ENCODE peak calls at places on chromosome 3, in five cellular contexts. D is brain microvascular endothelial cell, X is sigmoid colon, W is psoas muscle, Y is body of pancreas. R is an unnamed sample. For H3K36me3, the result is how much of the 10 kb centered on the place peaks cover.

GRCh38 chr3:168048414-168049330 is 47.1 kb downstream of the GOLIM4 start:
- DNase-seq in D (no peak), X (no peak), W (no peak), Y (no peak), R (no peak)

GRCh38 chr3:87335931-87336330 is 59.5 kb upstream of the POU1F1 start:
- DNase-seq in D (no peak), X (no peak), W (no peak), Y (no peak), R (no peak)

GRCh38 chr3:72144773-72145505 is 360.0 kb upstream of the PROK2 start:
- DNase-seq in D (no peak), X (no peak), W (no peak), Y (no peak), R (no peak)

GRCh38 chr3:4782095-4782494 is 197.1 kb upstream of the BHLHE40 start:
- DNase-seq in D (no peak), X (no peak), W (no peak), Y (no peak), R (no peak)

GRCh38 chr3:5002174-5002870 is 23.1 kb downstream of the BHLHE40 start:
- DNase-seq in D (no peak), X (peak), W (no peak), Y (no peak), R (no peak)

GRCh38 chr3:74630602-74631001 is 16.1 kb upstream of the CNTN3 start:
- DNase-seq in D (no peak), X (no peak), W (no peak), Y (no peak), R (no peak)

GRCh38 chr3:160100610-160101009 is 112.0 kb downstream of the IL12A start:
- DNase-seq in D (no peak), X (no peak), W (no peak), Y (no peak), R (no peak)

GRCh38 chr3:46710229-46710628 is 7.4 kb downstream of the PRSS50 start:
- DNase-seq in D (no peak), X (peak), W (no peak), Y (no peak), R (no peak)

GRCh38 chr3:124939661-124940060 is 5.1 kb upstream of the MUC13 start:
- DNase-seq in D (no peak), X (no peak), W (no peak), Y (no peak), R (no peak)

GRCh38 chr3:120780977-120781376 is 38.4 kb downstream of the GTF2E1 start:
- DNase-seq in D (peak), X (no peak), W (peak), Y (no peak), R (no peak)

GRCh38 chr3:129413687-129414506 is 14.5 kb downstream of the EFCAB12 start:
- DNase-seq in D (peak), X (no peak), W (no peak), Y (peak), R (no peak)

GRCh38 chr3:39176025-39176714 is 16.2 kb downstream of the XIRP1 start:
- DNase-seq in D (no peak), X (peak), W (no peak), Y (no peak), R (no peak)
- H3K36me3 ChIP-seq in D (under half), X (under half), W (under half), Y (under half), R (under half)

DNA sequence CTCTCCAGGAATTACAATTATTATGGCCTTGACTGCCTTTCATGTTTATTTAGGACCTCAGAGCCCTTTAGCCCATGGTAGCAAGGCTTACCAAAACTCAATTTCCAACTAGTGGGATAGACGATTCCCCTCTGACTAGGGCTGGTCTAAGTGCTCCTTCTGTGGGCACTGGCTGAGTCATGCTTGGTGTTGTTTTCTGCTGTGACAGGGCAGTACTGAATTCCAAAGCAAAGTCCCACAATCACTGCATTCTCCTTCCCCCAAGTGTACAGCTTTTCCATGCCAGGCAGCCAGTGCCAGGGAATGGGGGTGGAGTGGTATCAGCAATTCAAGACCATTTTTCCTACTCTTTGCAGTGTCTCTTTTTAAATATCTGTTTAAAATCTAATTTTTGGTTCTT is 509.0 kb upstream of the NECTIN3 start:
- DNase-seq in D (peak), X (no peak), W (no peak), Y (no peak), R (no peak)
- H3K27ac ChIP-seq in D (no peak), X (no peak), W (no peak), Y (no peak), R (no peak)

DNA sequence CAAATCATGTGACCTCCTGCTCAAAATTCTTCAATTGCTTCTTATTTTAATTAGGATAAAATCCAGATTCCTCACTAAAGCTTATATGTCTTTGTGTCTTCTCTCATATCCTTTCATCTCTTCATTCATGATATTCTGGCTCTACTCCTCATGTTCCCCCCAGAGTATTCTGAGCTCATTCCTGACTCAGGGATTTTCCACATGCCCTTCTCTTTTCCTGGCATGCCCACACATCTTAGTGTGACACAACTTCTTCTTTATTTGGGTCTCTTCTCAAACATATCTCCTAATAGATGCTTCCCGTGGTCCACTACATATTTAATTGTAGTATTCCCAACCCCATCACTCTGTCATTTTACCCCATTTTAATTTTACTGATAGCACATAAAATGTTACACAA is 15.2 kb upstream of the MBNL1 start:
- DNase-seq in D (no peak), X (no peak), W (no peak), Y (no peak), R (no peak)
- H3K36me3 ChIP-seq in D (under half), X (under half), W (under half), Y (under half), R (under half)

GRCh38 chr3:112097378-112097777 is 11.2 kb downstream of the C3orf52 start:
- DNase-seq in D (peak), X (no peak), W (no peak), Y (peak), R (peak)
- H3K27ac ChIP-seq in D (peak), X (no peak), W (no peak), Y (peak), R (no peak)

GRCh38 chr3:14143271-14143605 is 18.4 kb downstream of the TMEM43 start:
- DNase-seq in D (peak), X (no peak), W (no peak), Y (no peak), R (no peak)
- H3K36me3 ChIP-seq in D (under half), X (under half), W (half or more), Y (under half), R (half or more)

DNA sequence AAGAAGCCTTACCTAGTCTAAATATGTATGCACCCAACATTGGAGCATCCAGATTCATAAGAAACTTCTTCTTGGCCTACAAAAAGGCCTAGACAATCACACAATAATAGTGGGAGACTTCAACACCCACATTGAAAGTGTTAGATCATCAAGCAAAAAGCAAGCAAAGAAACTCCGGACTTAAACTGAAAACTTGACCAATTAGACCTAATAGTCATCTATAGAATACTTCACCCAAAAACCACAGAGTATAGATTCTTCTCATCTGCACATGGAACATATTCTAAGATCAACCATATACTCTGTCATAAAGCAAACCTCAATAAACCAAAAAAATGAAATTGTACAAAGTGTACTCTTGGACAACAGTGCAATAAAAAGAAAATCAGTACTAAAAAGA is 22.3 kb upstream of the OR5K4 start:
- DNase-seq in D (no peak), X (no peak), W (no peak), Y (no peak), R (no peak)
- H3K27ac ChIP-seq in D (no peak), X (no peak), W (no peak), Y (no peak), R (no peak)

GRCh38 chr3:48599509-48600285 is 4.6 kb upstream of the COL7A1 start:
- DNase-seq in D (no peak), X (no peak), W (no peak), Y (no peak), R (no peak)

GRCh38 chr3:48600711-48601621 is 5.8 kb upstream of the COL7A1 start:
- DNase-seq in D (no peak), X (no peak), W (no peak), Y (no peak), R (no peak)

GRCh38 chr3:48598323-48599076 is 3.4 kb upstream of the COL7A1 start:
- DNase-seq in D (peak), X (no peak), W (peak), Y (no peak), R (no peak)

GRCh38 chr3:48599077-48599501 is 4.0 kb upstream of the COL7A1 start:
- DNase-seq in D (no peak), X (no peak), W (no peak), Y (no peak), R (no peak)

GRCh38 chr3:48601622-48601994 is 6.5 kb upstream of the COL7A1 start:
- DNase-seq in D (no peak), X (no peak), W (peak), Y (no peak), R (no peak)
- H3K36me3 ChIP-seq in D (half or more), X (half or more), W (half or more), Y (under half), R (under half)

GRCh38 chr3:40294434-40294833 is 15.1 kb upstream of the EIF1B start:
- DNase-seq in D (no peak), X (no peak), W (no peak), Y (no peak), R (no peak)

GRCh38 chr3:40287248-40287647 is 22.3 kb upstream of the EIF1B start:
- DNase-seq in D (no peak), X (no peak), W (no peak), Y (no peak), R (no peak)

GRCh38 chr3:40290396-40290795 is 19.1 kb upstream of the EIF1B start:
- DNase-seq in D (no peak), X (no peak), W (no peak), Y (no peak), R (no peak)

GRCh38 chr3:40291471-40291870 is 18.0 kb upstream of the EIF1B start:
- DNase-seq in D (no peak), X (no peak), W (no peak), Y (no peak), R (no peak)

DNA sequence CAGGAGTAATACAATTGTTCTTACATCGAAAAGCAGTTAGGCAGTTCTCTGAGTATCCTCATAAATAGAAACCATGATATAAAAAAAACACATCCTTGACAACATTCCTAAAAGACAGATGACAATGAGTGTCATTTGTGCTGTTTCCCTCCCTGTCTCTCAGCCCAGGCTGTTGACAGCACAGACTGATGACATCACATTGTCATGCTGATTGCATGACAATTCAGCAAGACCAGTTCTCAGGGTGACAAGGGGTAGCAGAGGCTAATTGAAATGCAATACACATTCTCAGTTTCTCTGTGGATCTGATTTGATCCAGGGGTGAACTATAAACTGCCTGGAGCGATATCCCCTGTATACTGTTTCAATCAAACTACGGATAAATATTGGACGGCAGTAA is 16.9 kb upstream of the EIF1B start:
- DNase-seq in D (no peak), X (no peak), W (no peak), Y (no peak), R (no peak)
- H3K27ac ChIP-seq in D (no peak), X (no peak), W (peak), Y (no peak), R (no peak)